ENCODE peak calls at places on chromosome 21, in nine cellular contexts. R is SJSA1, Z is GM23248, M is OCI-LY7, Q is tibial artery, N is HAP-1, A is fibroblast of the aortic adventitia, S is LNCaP clone FGC, H is osteoblast. Y is an unnamed sample.

GRCh38 chr21:26982767-26983166 is 15.9 kb upstream of the ADAMTS5 start:
- DNase-seq in R (no peak), Z (peak), M (no peak), Q (no peak), N (no peak), A (peak), S (no peak), H (no peak), Y (no peak)

GRCh38 chr21:36881223-36881622 is 85.2 kb downstream of the HLCS start:
- DNase-seq in R (peak), Z (no peak), M (no peak), Q (no peak), N (no peak), A (no peak), S (no peak), H (peak), Y (no peak)

GRCh38 chr21:33964706-33965325 is 49.2 kb upstream of the ATP5PO start:
- DNase-seq in R (no peak), Z (peak), M (no peak), Q (no peak), N (no peak), A (peak), S (no peak), H (no peak), Y (peak)

GRCh38 chr21:30044447-30045064 is 104.8 kb upstream of the GRIK1 start:
- DNase-seq in R (no peak), Z (peak), M (peak), Q (no peak), N (no peak), A (peak), S (peak), H (no peak), Y (peak)

GRCh38 chr21:27831177-27831576 is 864.3 kb upstream of the ADAMTS5 start:
- DNase-seq in R (no peak), Z (no peak), M (no peak), Q (no peak), N (no peak), A (no peak), S (no peak), H (no peak), Y (peak)

GRCh38 chr21:28487455-28488070 is 505.1 kb downstream of the LTN1 start:
- DNase-seq in R (no peak), Z (peak), M (no peak), Q (no peak), N (no peak), A (no peak), S (no peak), H (no peak), Y (no peak)

GRCh38 chr21:32410291-32410690 is 2.2 kb upstream of the EVA1C start:
- DNase-seq in R (no peak), Z (no peak), M (no peak), Q (no peak), N (no peak), A (no peak), S (no peak), H (no peak), Y (no peak)

GRCh38 chr21:30268608-30269197 is 14.0 kb downstream of the KRTAP24-1 start:
- DNase-seq in R (no peak), Z (peak), M (peak), Q (no peak), N (no peak), A (no peak), S (no peak), H (no peak), Y (no peak)

GRCh38 chr21:44255519-44255981 is 6.1 kb downstream of the DNMT3L start:
- DNase-seq in R (no peak), Z (no peak), M (no peak), Q (no peak), N (no peak), A (peak), S (no peak), H (peak), Y (peak)

GRCh38 chr21:44261191-44261631 is 486 bp downstream of the DNMT3L start:
- DNase-seq in R (peak), Z (no peak), M (no peak), Q (no peak), N (no peak), A (no peak), S (no peak), H (peak), Y (no peak)

GRCh38 chr21:44259082-44259705 is 2.5 kb downstream of the DNMT3L start:
- DNase-seq in R (peak), Z (no peak), M (no peak), Q (no peak), N (no peak), A (no peak), S (no peak), H (peak), Y (no peak)

GRCh38 chr21:44260791-44261190 is 906 bp downstream of the DNMT3L start:
- DNase-seq in R (no peak), Z (no peak), M (no peak), Q (no peak), N (no peak), A (no peak), S (no peak), H (peak), Y (no peak)

DNA sequence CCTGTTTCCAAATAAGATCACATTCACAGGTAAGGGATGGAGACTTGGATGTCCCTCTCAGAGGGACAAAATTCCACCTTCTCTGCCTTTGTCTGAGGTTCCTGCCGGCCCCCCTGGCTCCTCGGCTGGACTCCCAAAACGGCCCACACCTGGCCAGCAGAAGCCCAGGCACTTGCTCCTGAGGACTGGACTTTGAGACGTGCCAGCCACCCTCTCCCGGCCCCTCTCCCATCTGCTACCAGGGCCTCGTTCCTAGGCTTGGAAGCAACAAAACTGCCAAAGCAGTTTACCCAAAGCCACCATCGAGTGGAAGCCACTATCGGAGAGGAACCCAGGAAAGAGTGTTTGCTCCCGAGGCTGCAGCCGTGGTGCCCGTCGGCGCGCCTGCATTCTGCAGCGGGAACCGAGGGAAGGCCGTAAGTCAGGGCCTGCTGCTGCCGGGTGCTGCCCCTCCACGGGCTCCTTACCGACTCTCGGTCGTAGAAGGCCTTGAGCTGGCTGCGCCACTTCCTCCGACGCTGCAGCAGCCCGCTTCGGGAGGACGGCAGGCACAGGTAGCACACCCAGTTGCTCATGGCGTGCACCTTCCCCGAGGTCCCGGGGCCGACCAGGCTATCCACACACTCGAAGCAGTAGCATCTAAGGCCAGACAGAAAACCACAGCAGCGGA is 3.5 kb downstream of the DNMT3L start:
- DNase-seq in R (peak), Z (no peak), M (no peak), Q (no peak), N (no peak), A (no peak), S (no peak), H (peak), Y (no peak)
- H3K4me3 ChIP-seq in R (no peak), Z (no peak), M (no peak), Q (no peak), N (no peak), A (no peak), S (no peak), H (no peak), Y (no peak)

GRCh38 chr21:44927259-44927586 is 6.5 kb upstream of the ITGB2 start:
- DNase-seq in R (no peak), Z (no peak), M (no peak), Q (no peak), N (no peak), A (no peak), S (no peak), H (no peak), Y (no peak)
- H3K4me3 ChIP-seq in R (peak), Z (peak), M (peak), Q (no peak), N (no peak), A (no peak), S (no peak), H (peak), Y (no peak)

DNA sequence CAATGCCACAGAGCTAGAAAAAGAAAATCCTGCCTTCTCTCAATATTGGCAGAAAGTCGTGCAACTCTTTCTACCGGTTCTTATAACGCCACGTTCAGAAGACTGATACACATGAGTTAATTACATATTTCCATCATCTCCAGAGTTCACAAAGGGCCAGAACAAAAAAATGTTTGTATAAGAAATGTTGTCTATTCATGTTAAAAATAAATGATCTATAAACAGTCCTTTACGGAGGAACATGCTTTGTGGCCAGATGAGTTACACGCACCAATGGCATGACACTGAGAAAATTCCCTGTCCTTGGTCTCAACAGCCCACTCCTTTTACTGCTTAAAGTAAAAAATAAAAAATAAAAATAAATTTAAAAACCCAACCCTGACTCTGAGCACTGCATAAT is 29.5 kb downstream of the C2CD2 start:
- DNase-seq in R (no peak), Z (no peak), M (no peak), Q (no peak), N (no peak), A (peak), S (no peak), H (peak), Y (no peak)
- H3K4me3 ChIP-seq in R (no peak), Z (no peak), M (peak), Q (peak), N (no peak), A (no peak), S (no peak), H (peak), Y (no peak)

DNA sequence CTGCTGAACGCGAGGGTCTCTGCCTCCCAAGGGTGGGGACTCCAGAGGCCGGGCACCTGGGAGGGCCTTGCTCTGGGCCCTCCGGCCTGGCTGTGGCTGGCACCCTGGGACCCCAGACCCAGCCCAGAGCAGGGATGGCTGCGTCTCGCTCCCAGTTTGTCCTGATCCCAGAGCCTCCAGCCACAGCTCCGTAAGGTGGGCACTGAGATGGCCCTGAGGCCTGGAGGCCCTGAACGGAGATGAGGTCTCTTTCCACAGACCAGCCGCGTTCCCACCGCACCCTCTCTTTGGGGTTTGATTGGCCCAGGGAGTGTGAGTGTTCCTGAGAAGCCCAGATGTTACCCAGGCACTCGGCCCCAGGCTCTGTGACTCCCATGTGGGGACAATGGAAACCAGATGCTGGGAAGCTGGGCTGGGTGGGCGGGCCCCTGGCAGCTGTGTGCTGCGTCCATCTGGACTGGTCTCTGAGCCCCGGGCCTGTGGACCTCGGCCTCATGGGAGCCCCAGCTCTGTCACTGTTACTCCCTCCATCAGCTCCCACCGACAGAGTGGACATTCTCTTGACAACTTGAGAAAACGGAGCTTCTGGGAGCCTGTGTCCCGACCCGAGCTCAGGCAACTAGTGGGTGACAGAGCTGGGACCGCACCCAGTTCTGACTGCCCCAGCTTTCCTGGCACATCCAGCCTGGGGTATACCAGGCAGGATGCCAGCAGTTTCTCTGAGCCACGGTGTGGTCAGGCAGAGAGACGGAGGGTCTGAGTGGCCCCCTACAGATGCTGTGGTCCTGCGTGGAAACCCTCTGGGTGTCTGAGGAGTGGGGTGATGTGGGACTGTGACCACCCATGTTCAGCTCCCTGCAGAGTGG is 9.8 kb upstream of the COL6A1 start:
- DNase-seq in R (peak), Z (peak), M (no peak), Q (peak), N (no peak), A (peak), S (no peak), H (peak), Y (peak)
- H3K4me3 ChIP-seq in R (no peak), Z (peak), M (no peak), Q (peak), N (no peak), A (peak), S (no peak), H (peak), Y (no peak)

GRCh38 chr21:46667191-46667734 is 31.8 kb downstream of the PRMT2 start:
- DNase-seq in R (no peak), Z (peak), M (no peak), Q (no peak), N (peak), A (peak), S (no peak), H (peak), Y (peak)

GRCh38 chr21:46668381-46668780 is 32.9 kb downstream of the PRMT2 start:
- DNase-seq in R (no peak), Z (no peak), M (no peak), Q (no peak), N (no peak), A (no peak), S (no peak), H (no peak), Y (no peak)

GRCh38 chr21:46664316-46664995 is 29.0 kb downstream of the PRMT2 start:
- DNase-seq in R (no peak), Z (no peak), M (no peak), Q (no peak), N (no peak), A (no peak), S (no peak), H (peak), Y (no peak)

GRCh38 chr21:46665566-46665965 is 30.1 kb downstream of the PRMT2 start:
- DNase-seq in R (no peak), Z (no peak), M (no peak), Q (no peak), N (no peak), A (no peak), S (no peak), H (peak), Y (no peak)

GRCh38 chr21:46667735-46668380 is 32.4 kb downstream of the PRMT2 start:
- DNase-seq in R (no peak), Z (peak), M (no peak), Q (no peak), N (peak), A (peak), S (no peak), H (peak), Y (peak)
- H3K4me3 ChIP-seq in R (peak), Z (peak), M (no peak), Q (peak), N (peak), A (peak), S (peak), H (peak), Y (peak)

DNA sequence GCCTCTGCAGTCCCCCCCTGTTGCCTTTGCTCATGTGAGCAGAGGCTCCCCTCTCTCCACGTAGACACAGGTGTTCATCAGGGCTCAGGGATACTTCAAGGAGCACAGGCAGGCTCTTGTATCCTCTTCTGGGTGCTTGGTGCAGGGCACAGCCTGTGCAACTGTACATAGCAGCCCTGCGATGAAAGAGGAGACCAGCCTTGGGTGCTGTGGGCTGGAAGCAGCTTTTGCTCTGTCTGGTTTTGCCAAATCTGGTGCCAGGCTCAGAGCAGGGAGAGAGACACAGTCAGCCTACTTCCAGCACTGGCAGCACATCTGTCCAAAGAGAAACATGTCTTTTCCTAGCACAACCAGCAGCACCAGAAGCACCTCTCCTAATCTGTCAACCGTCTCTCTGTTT is 132.1 kb downstream of the ETS2 start:
- DNase-seq in R (no peak), Z (no peak), M (no peak), Q (no peak), N (no peak), A (no peak), S (no peak), H (no peak), Y (no peak)
- H3K4me3 ChIP-seq in R (no peak), Z (no peak), M (no peak), Q (no peak), N (no peak), A (no peak), S (no peak), H (no peak), Y (no peak)

Y was measured in fibroblast of villous mesenchyme.